ENCODE peak calls at places on chromosomes 1 and 21, in ten cellular contexts. O is breast epithelium, S is HL-60, G is fibroblast of mammary gland, Z is astrocyte of the cerebellum, W is heart right ventricle, Y is cardiac fibroblast, T is epithelial cell of esophagus, D is stomach, V is lung. B is an unnamed sample.

GRCh38 chr1:47578026-47578861 is 140.4 kb downstream of the FOXD2 start:
- DNase-seq in Z (no peak), O (peak), W (peak), V (no peak), S (no peak), T (no peak), G (no peak), D (no peak), Y (no peak), B (peak)

GRCh38 chr1:1349256-1350012 is at the start of gene DVL1:
- DNase-seq in T (peak), W (peak), S (peak), G (peak), D (peak), O (peak), Y (peak), Z (no peak), V (no peak), B (no peak)

GRCh38 chr1:53313556-53313955 is 14.3 kb downstream of the LRP8 start:
- DNase-seq in V (no peak), T (no peak), S (no peak), D (no peak), W (no peak), O (no peak), Y (no peak), G (no peak), Z (no peak), B (no peak)

GRCh38 chr1:168932539-168932938 is 174.0 kb upstream of the ATP1B1 start:
- DNase-seq in O (no peak), V (no peak), Z (no peak), W (no peak), T (peak), D (no peak), S (no peak), G (peak), Y (peak), B (no peak)

GRCh38 chr21:44258056-44258725 is 3.5 kb downstream of the DNMT3L start:
- DNase-seq in G (no peak), O (no peak), W (no peak), T (no peak), Z (no peak), Y (no peak), S (no peak), D (no peak), V (no peak), B (no peak)

GRCh38 chr21:33924766-33925100 is 9.1 kb upstream of the ATP5PO start:
- DNase-seq in W (no peak), G (no peak), Y (no peak), T (peak), D (no peak), Z (no peak), V (no peak), O (no peak), S (no peak), B (no peak)

GRCh38 chr1:68293609-68294353 is 61.5 kb upstream of the WLS start:
- DNase-seq in W (no peak), S (no peak), Y (peak), T (no peak), Z (peak), D (no peak), V (no peak), O (no peak), G (peak), B (no peak)

GRCh38 chr1:244599937-244600350 is 53.0 kb upstream of the DESI2 start:
- DNase-seq in Y (peak), Z (peak), W (no peak), T (peak), G (peak), V (no peak), D (peak), O (no peak), S (no peak), B (no peak)

GRCh38 chr21:42461881-42462877 is 33.8 kb downstream of the RSPH1 start:
- DNase-seq in V (no peak), Z (no peak), S (peak), G (no peak), Y (no peak), D (peak), O (no peak), W (no peak), T (no peak), B (no peak)

GRCh38 chr21:45615145-45615711 is 28.3 kb upstream of the PCBP3 start:
- DNase-seq in W (no peak), O (no peak), Y (peak), V (no peak), G (peak), Z (no peak), T (no peak), S (peak), D (peak), B (no peak)

GRCh38 chr1:218658899-218659298 is 313.8 kb downstream of the TGFB2 start:
- DNase-seq in S (no peak), G (peak), Z (peak), T (peak), D (no peak), Y (peak), O (no peak), V (no peak), W (no peak), B (no peak)

GRCh38 chr21:43195131-43196021 is 26.6 kb downstream of the CRYAA start:
- DNase-seq in O (peak), S (no peak), Z (no peak), W (peak), Y (peak), G (peak), D (no peak), V (no peak), T (peak), B (no peak)

GRCh38 chr1:206471993-206472392 is 1.7 kb downstream of the IKBKE start:
- DNase-seq in Z (no peak), Y (no peak), S (no peak), W (no peak), O (no peak), T (no peak), G (no peak), D (no peak), V (no peak), B (no peak)

GRCh38 chr1:205639567-205639966 is 7.8 kb upstream of the ELK4 start:
- DNase-seq in G (no peak), W (no peak), O (no peak), Y (no peak), T (no peak), S (no peak), D (no peak), V (no peak), Z (no peak), B (no peak)

GRCh38 chr1:53122194-53122846 is 20.1 kb downstream of the SLC1A7 start:
- DNase-seq in Y (peak), D (no peak), T (no peak), S (no peak), V (no peak), G (peak), O (no peak), Z (no peak), W (peak), B (no peak)

GRCh38 chr1:242178924-242179708 is 180.2 kb upstream of the MAP1LC3C start:
- DNase-seq in W (no peak), V (no peak), Z (no peak), Y (no peak), O (no peak), T (no peak), G (no peak), S (no peak), D (no peak), B (no peak)

GRCh38 chr1:224681816-224682215 is 65.7 kb downstream of the CNIH3 start:
- DNase-seq in Z (no peak), Y (no peak), D (no peak), V (no peak), S (no peak), O (no peak), T (no peak), W (no peak), G (no peak), B (no peak)

GRCh38 chr1:34794001-34794789 is 1.4 kb downstream of the GJA4 start:
- DNase-seq in D (no peak), O (no peak), V (peak), G (no peak), W (no peak), T (peak), S (no peak), Z (no peak), Y (no peak), B (no peak)

GRCh38 chr1:3658231-3658615 is 5.9 kb downstream of the TP73 start:
- DNase-seq in Z (no peak), Y (no peak), V (no peak), D (no peak), G (no peak), W (no peak), O (no peak), T (no peak), S (no peak), B (no peak)

GRCh38 chr1:158329807-158330206 is 1.5 kb downstream of the CD1B start:
- DNase-seq in T (peak), G (no peak), D (no peak), O (no peak), V (no peak), Y (no peak), Z (no peak), W (no peak), S (peak), B (no peak)
- TF ChIP-seq CTCF in T (peak), G (no peak), D (no peak), O (no peak), V (no peak), Y (no peak), Z (no peak), W (no peak), S (peak), B (peak)

GRCh38 chr1:234613128-234613875 is 3.3 kb upstream of the IRF2BP2 start:
- DNase-seq in T (peak), Y (peak), W (no peak), O (no peak), V (no peak), S (peak), D (no peak), G (peak), Z (no peak), B (no peak)
- H3K4me3 ChIP-seq in T (peak), Y (peak), W (peak), O (peak), V (no peak), S (no peak), D (peak), G (peak), Z (no peak), B (peak)

GRCh38 chr1:6446665-6447015 is 19.3 kb downstream of the TNFRSF25 start:
- DNase-seq in G (no peak), O (no peak), W (no peak), Z (no peak), Y (no peak), T (no peak), V (no peak), S (no peak), D (no peak), B (no peak)

GRCh38 chr1:6444377-6444776 is 19.8 kb downstream of the ESPN start:
- DNase-seq in Y (no peak), O (no peak), Z (no peak), D (no peak), V (no peak), T (no peak), S (no peak), W (no peak), G (no peak), B (no peak)

GRCh38 chr1:6447016-6447817 is 18.8 kb downstream of the TNFRSF25 start:
- DNase-seq in Z (no peak), D (no peak), V (no peak), Y (no peak), S (no peak), G (no peak), W (no peak), O (no peak), T (no peak), B (no peak)

GRCh38 chr1:6443339-6444115 is 19.0 kb downstream of the ESPN start:
- DNase-seq in W (no peak), O (no peak), D (no peak), S (no peak), G (no peak), V (no peak), Z (no peak), T (no peak), Y (no peak), B (no peak)

GRCh38 chr1:6445062-6445763 is 20.6 kb downstream of the ESPN start:
- DNase-seq in O (no peak), D (peak), G (peak), T (peak), Z (no peak), Y (peak), W (peak), S (peak), V (peak), B (no peak)
- TF ChIP-seq CTCF in O (no peak), D (no peak), G (peak), T (peak), Z (peak), Y (peak), W (peak), S (no peak), V (no peak), B (peak)

DNA sequence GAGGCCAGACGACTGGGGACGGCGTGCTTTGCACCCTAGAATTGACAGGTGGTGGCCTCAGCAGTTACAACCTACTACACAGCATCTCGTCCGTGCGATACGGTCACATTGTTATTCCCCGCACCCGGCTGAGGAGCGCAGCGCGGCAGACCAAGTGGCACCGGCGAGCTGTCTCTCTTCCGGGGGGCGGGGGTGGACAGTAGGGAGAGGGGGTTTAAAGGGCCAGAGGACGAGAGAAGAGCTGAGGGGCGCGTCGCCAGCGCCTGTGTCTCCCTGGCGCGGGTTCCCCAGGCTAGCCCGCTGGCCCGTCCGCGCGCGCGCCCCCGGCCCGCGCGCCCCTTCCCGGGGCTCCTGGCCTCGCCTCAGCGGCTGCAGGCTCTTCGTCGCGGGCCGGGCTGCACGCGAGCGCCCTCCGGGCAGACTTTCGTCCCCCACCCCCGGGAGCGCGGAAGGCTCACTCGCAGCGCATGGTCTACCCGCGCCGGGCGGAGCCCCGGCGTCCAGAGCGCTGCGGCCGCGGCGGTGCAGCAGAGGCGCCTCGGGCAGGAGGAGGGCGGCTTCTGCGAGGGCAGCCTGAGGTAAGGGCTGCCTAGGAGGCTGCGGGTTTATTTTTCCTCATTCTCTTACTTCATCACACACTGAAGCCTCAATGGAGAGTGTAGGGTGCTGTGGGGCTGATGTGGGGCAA is at the start of gene PDE4B:
- DNase-seq in T (no peak), Y (peak), V (no peak), O (no peak), G (peak), D (no peak), W (peak), Z (no peak), S (peak), B (no peak)
- H3K4me3 ChIP-seq in T (no peak), Y (peak), V (no peak), O (peak), G (peak), D (peak), W (peak), Z (peak), S (peak), B (no peak)

B was measured in LNCaP clone FGC.